ENCODE peak calls at places on chromosomes 7 and 10, in eight cellular contexts. One of them, this sample, is unnamed.

GRCh38 chr10:62653254-62653653 is 151.3 kb upstream of the ADO start:
- DNase-seq in left ventricle myocardium inferior: no peak
- DNase-seq in lower lobe of right lung: no peak
- DNase-seq in fibroblast of the aortic adventitia: no peak
- DNase-seq in SK-N-SH: no peak
- DNase-seq in AG09309: no peak
- DNase-seq in upper lobe of right lung: no peak
- DNase-seq in AG04450: no peak
- DNase-seq in this sample: no peak

GRCh38 chr7:13963925-13964324 is 25.5 kb downstream of the ETV1 start:
- DNase-seq in lower lobe of right lung: no peak
- DNase-seq in AG04450: no peak
- DNase-seq in upper lobe of right lung: no peak
- DNase-seq in left ventricle myocardium inferior: no peak
- DNase-seq in fibroblast of the aortic adventitia: no peak
- DNase-seq in AG09309: no peak
- DNase-seq in SK-N-SH: no peak
- DNase-seq in this sample: no peak

GRCh38 chr10:95540514-95541052 is 20.6 kb downstream of the SORBS1 start:
- DNase-seq in upper lobe of right lung: no peak
- DNase-seq in left ventricle myocardium inferior: no peak
- DNase-seq in lower lobe of right lung: no peak
- DNase-seq in fibroblast of the aortic adventitia: no peak
- DNase-seq in AG09309: no peak
- DNase-seq in SK-N-SH: no peak
- DNase-seq in AG04450: no peak
- DNase-seq in this sample: no peak

GRCh38 chr10:44934416-44935200 is 23.5 kb downstream of the TMEM72 start:
- DNase-seq in SK-N-SH: no peak
- DNase-seq in AG04450: no peak
- DNase-seq in lower lobe of right lung: no peak
- DNase-seq in left ventricle myocardium inferior: no peak
- DNase-seq in fibroblast of the aortic adventitia: no peak
- DNase-seq in upper lobe of right lung: no peak
- DNase-seq in AG09309: no peak
- DNase-seq in this sample: no peak

GRCh38 chr10:83764681-83765080 is 374.6 kb upstream of the GHITM start:
- DNase-seq in fibroblast of the aortic adventitia: no peak
- DNase-seq in lower lobe of right lung: no peak
- DNase-seq in AG04450: no peak
- DNase-seq in left ventricle myocardium inferior: no peak
- DNase-seq in AG09309: peak; percentile 20
- DNase-seq in upper lobe of right lung: no peak
- DNase-seq in SK-N-SH: no peak
- DNase-seq in this sample: peak; percentile 27

GRCh38 chr7:130945411-130945811 is 211.4 kb upstream of the KLF14 start:
- DNase-seq in upper lobe of right lung: no peak
- DNase-seq in AG09309: no peak
- DNase-seq in fibroblast of the aortic adventitia: no peak
- DNase-seq in left ventricle myocardium inferior: no peak
- DNase-seq in lower lobe of right lung: no peak
- DNase-seq in AG04450: no peak
- DNase-seq in SK-N-SH: no peak
- DNase-seq in this sample: no peak

GRCh38 chr7:150974468-150975391 is 3.4 kb downstream of the KCNH2 start:
- DNase-seq in lower lobe of right lung: no peak
- DNase-seq in AG09309: no peak
- DNase-seq in upper lobe of right lung: peak; percentile 77
- DNase-seq in left ventricle myocardium inferior: peak; percentile 71
- DNase-seq in AG04450: no peak
- DNase-seq in fibroblast of the aortic adventitia: no peak
- DNase-seq in SK-N-SH: peak; percentile 82
- DNase-seq in this sample: no peak

GRCh38 chr10:12041766-12042408 is 722 bp downstream of the UPF2 start:
- DNase-seq in AG04450: no peak
- DNase-seq in left ventricle myocardium inferior: no peak
- DNase-seq in lower lobe of right lung: no peak
- DNase-seq in AG09309: no peak
- DNase-seq in upper lobe of right lung: no peak
- DNase-seq in SK-N-SH: no peak
- DNase-seq in fibroblast of the aortic adventitia: peak; percentile 19
- DNase-seq in this sample: peak; percentile 39

GRCh38 chr7:96075510-96076349 is 246.2 kb downstream of the SLC25A13 start:
- DNase-seq in lower lobe of right lung: peak; percentile 60
- DNase-seq in fibroblast of the aortic adventitia: peak; percentile 67
- DNase-seq in upper lobe of right lung: peak; percentile 73
- DNase-seq in AG09309: no peak
- DNase-seq in SK-N-SH: peak; percentile 91
- DNase-seq in AG04450: peak; percentile 27
- DNase-seq in left ventricle myocardium inferior: peak; percentile 53
- DNase-seq in this sample: peak; percentile 56

GRCh38 chr10:92690211-92691041 is 671 bp downstream of the HHEX start:
- DNase-seq in lower lobe of right lung: peak; percentile 84
- DNase-seq in AG09309: no peak
- DNase-seq in AG04450: no peak
- DNase-seq in SK-N-SH: peak; percentile 59
- DNase-seq in left ventricle myocardium inferior: peak; percentile 52
- DNase-seq in upper lobe of right lung: peak; percentile 87
- DNase-seq in fibroblast of the aortic adventitia: peak; percentile 52
- DNase-seq in this sample: peak; percentile 62

GRCh38 chr10:132700168-132701098 is 85.5 kb downstream of the NKX6-2 start:
- DNase-seq in lower lobe of right lung: peak; percentile 43
- DNase-seq in AG09309: no peak
- DNase-seq in upper lobe of right lung: peak; percentile 46
- DNase-seq in SK-N-SH: no peak
- DNase-seq in AG04450: no peak
- DNase-seq in left ventricle myocardium inferior: peak; percentile 14
- DNase-seq in fibroblast of the aortic adventitia: peak; percentile 51
- DNase-seq in this sample: no peak

GRCh38 chr7:45219801-45220200 is 62.2 kb downstream of the RAMP3 start:
- DNase-seq in SK-N-SH: peak; percentile 49
- DNase-seq in AG04450: no peak
- DNase-seq in AG09309: no peak
- DNase-seq in left ventricle myocardium inferior: no peak
- DNase-seq in fibroblast of the aortic adventitia: no peak
- DNase-seq in upper lobe of right lung: no peak
- DNase-seq in lower lobe of right lung: no peak
- DNase-seq in this sample: no peak

GRCh38 chr10:72276421-72277339 is 3.0 kb downstream of the DDIT4 start:
- DNase-seq in lower lobe of right lung: no peak
- DNase-seq in AG09309: no peak
- DNase-seq in fibroblast of the aortic adventitia: peak; percentile 86
- DNase-seq in upper lobe of right lung: no peak
- DNase-seq in SK-N-SH: no peak
- DNase-seq in left ventricle myocardium inferior: no peak
- DNase-seq in AG04450: no peak
- DNase-seq in this sample: peak; percentile 80

GRCh38 chr7:43071604-43072003 is 40.8 kb upstream of the HECW1 start:
- DNase-seq in upper lobe of right lung: no peak
- DNase-seq in left ventricle myocardium inferior: no peak
- DNase-seq in lower lobe of right lung: no peak
- DNase-seq in fibroblast of the aortic adventitia: peak; percentile 2
- DNase-seq in SK-N-SH: peak; percentile 19
- DNase-seq in AG09309: no peak
- DNase-seq in AG04450: no peak
- DNase-seq in this sample: peak; percentile 9

GRCh38 chr7:100706672-100707311 is 871 bp downstream of the POP7 start:
- DNase-seq in left ventricle myocardium inferior: no peak
- DNase-seq in SK-N-SH: peak; percentile 58
- DNase-seq in lower lobe of right lung: peak; percentile 56
- DNase-seq in upper lobe of right lung: no peak
- DNase-seq in AG09309: no peak
- DNase-seq in AG04450: no peak
- DNase-seq in fibroblast of the aortic adventitia: no peak
- DNase-seq in this sample: no peak

GRCh38 chr7:93245525-93246432 is 13.6 kb downstream of the VPS50 start:
- DNase-seq in upper lobe of right lung: no peak
- DNase-seq in left ventricle myocardium inferior: no peak
- DNase-seq in SK-N-SH: peak; percentile 27
- DNase-seq in AG04450: peak; percentile 10
- DNase-seq in lower lobe of right lung: no peak
- DNase-seq in AG09309: peak; percentile 10
- DNase-seq in fibroblast of the aortic adventitia: peak; percentile 69
- DNase-seq in this sample: peak; percentile 36
- TF ChIP-seq CTCF in upper lobe of right lung: peak; percentile 66
- TF ChIP-seq CTCF in left ventricle myocardium inferior: peak; percentile 74
- TF ChIP-seq CTCF in SK-N-SH: peak; percentile 90
- TF ChIP-seq CTCF in AG04450: peak; percentile 49
- TF ChIP-seq CTCF in lower lobe of right lung: peak; percentile 61
- TF ChIP-seq CTCF in AG09309: peak; percentile 32
- TF ChIP-seq CTCF in fibroblast of the aortic adventitia: peak; percentile 47
- TF ChIP-seq CTCF in this sample: peak; percentile 46

DNA sequence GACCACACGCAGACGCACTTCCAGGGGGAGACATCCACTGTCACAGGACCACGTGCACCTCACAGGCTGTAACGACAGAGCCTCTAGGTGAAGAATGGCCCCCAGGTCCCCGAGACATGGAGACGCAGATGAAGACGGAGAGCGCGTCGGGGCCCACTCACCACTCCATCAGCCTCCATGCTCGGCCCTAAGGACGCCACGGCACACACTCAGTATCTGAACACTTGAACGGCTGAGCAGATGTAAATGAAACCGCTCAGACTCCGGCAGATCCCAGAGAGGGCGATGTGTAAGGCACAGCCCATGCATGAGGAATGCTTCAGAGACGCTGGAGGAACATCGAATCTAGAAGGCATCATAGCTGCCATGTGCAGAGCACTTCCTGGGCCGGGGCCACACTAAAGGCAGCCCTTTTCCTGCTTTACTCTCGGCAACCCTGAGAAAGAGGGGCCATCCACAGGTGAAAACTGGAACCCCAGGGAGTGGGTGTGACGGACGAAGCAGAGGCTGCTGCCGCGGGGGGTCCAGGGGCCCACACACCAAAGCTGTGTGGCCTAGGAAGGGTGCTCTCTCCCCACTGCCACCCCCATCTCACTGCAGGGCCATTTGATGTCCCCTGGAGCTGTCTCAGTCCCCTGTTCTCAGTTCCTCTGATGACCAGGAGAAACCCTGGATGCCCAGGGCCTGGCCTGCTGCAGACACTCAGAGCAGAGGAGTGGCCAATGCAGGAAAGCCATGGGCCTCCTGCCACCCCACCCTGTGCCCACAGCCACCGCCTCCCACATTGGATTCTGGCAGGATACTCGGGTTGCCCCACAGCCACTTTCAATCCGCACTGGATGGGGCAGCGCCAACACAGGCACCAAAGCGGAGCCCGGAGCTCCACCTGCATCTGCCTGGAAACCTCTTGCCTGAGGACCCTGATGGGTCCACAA is 253.8 kb downstream of the MAD1L1 start:
- DNase-seq in upper lobe of right lung: peak; percentile 36
- DNase-seq in left ventricle myocardium inferior: no peak
- DNase-seq in fibroblast of the aortic adventitia: no peak
- DNase-seq in AG09309: no peak
- DNase-seq in lower lobe of right lung: peak; percentile 35
- DNase-seq in SK-N-SH: no peak
- DNase-seq in AG04450: no peak
- DNase-seq in this sample: no peak
- H3K4me3 ChIP-seq in upper lobe of right lung: no peak overlapping the region
- H3K4me3 ChIP-seq in left ventricle myocardium inferior: no peak overlapping the region
- H3K4me3 ChIP-seq in fibroblast of the aortic adventitia: no peak overlapping the region
- H3K4me3 ChIP-seq in AG09309: no peak overlapping the region
- H3K4me3 ChIP-seq in lower lobe of right lung: no peak overlapping the region
- H3K4me3 ChIP-seq in SK-N-SH: no peak overlapping the region
- H3K4me3 ChIP-seq in AG04450: no peak overlapping the region
- H3K4me3 ChIP-seq in this sample: no peak overlapping the region

GRCh38 chr7:2071133-2071832 is 161.5 kb downstream of the MAD1L1 start:
- DNase-seq in AG09309: no peak
- DNase-seq in fibroblast of the aortic adventitia: no peak
- DNase-seq in SK-N-SH: no peak
- DNase-seq in AG04450: no peak
- DNase-seq in lower lobe of right lung: no peak
- DNase-seq in left ventricle myocardium inferior: no peak
- DNase-seq in upper lobe of right lung: no peak
- DNase-seq in this sample: no peak

GRCh38 chr7:2066251-2066919 is 166.4 kb downstream of the MAD1L1 start:
- DNase-seq in AG09309: no peak
- DNase-seq in AG04450: no peak
- DNase-seq in left ventricle myocardium inferior: no peak
- DNase-seq in SK-N-SH: peak; percentile 96
- DNase-seq in upper lobe of right lung: no peak
- DNase-seq in lower lobe of right lung: no peak
- DNase-seq in fibroblast of the aortic adventitia: no peak
- DNase-seq in this sample: no peak

GRCh38 chr7:2069472-2069860 is 163.3 kb downstream of the MAD1L1 start:
- DNase-seq in left ventricle myocardium inferior: no peak
- DNase-seq in AG04450: no peak
- DNase-seq in upper lobe of right lung: no peak
- DNase-seq in lower lobe of right lung: no peak
- DNase-seq in AG09309: no peak
- DNase-seq in fibroblast of the aortic adventitia: no peak
- DNase-seq in SK-N-SH: no peak
- DNase-seq in this sample: no peak

GRCh38 chr7:2070151-2070763 is 162.5 kb downstream of the MAD1L1 start:
- DNase-seq in upper lobe of right lung: no peak
- DNase-seq in lower lobe of right lung: no peak
- DNase-seq in left ventricle myocardium inferior: no peak
- DNase-seq in AG04450: no peak
- DNase-seq in SK-N-SH: no peak
- DNase-seq in fibroblast of the aortic adventitia: no peak
- DNase-seq in AG09309: no peak
- DNase-seq in this sample: no peak

DNA sequence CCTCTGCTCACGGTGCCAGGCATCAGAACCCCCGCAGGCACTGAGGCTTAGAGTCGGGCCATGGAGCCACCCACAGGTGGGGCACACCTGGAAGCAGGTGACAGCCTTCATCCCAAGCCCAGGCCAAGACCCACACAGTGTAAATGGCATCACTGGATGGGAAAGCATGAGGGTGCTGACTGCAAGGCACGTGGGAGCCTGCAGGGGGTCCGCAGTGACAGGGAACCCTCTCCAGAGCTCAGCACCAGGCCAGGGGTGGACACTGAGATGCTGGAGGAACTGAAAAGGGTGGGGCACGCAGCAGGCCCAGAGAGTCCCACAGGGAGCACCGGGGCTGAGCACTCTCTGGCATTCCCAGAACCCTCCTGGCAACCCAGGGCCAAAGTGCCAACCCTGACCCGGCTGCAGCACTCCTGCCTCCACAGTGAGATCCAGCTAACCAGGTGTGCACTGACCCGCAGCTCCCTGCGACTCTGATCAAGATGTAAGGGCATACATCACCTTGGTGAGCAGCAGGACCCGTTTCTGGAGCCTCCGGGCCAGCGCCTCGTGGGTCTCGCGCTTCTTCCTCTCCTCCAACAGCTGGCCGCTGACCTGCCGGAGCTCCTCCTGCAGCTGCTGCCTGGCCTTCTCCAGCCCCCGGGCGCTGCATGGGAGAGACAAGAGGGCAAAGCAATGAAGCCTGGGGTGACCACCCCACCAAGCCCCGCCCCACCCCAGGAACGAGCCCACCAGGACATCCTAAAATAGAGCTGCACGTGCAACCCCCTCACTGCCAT is 163.9 kb downstream of the MAD1L1 start:
- DNase-seq in SK-N-SH: peak; percentile 72
- DNase-seq in AG09309: no peak
- DNase-seq in upper lobe of right lung: no peak
- DNase-seq in left ventricle myocardium inferior: no peak
- DNase-seq in lower lobe of right lung: no peak
- DNase-seq in fibroblast of the aortic adventitia: no peak
- DNase-seq in AG04450: no peak
- DNase-seq in this sample: no peak
- TF ChIP-seq CTCF in SK-N-SH: peak; percentile 15
- TF ChIP-seq CTCF in AG09309: no peak
- TF ChIP-seq CTCF in upper lobe of right lung: no peak
- TF ChIP-seq CTCF in left ventricle myocardium inferior: no peak
- TF ChIP-seq CTCF in lower lobe of right lung: no peak
- TF ChIP-seq CTCF in fibroblast of the aortic adventitia: no peak
- TF ChIP-seq CTCF in AG04450: no peak
- TF ChIP-seq CTCF in this sample: no peak

GRCh38 chr10:43748560-43748959 is 99.9 kb upstream of the ZNF32 start:
- DNase-seq in AG09309: no peak
- DNase-seq in SK-N-SH: no peak
- DNase-seq in left ventricle myocardium inferior: no peak
- DNase-seq in lower lobe of right lung: no peak
- DNase-seq in AG04450: no peak
- DNase-seq in fibroblast of the aortic adventitia: no peak
- DNase-seq in upper lobe of right lung: no peak
- DNase-seq in this sample: no peak
- H3K4me3 ChIP-seq in AG09309: no peak overlapping the region
- H3K4me3 ChIP-seq in SK-N-SH: no peak overlapping the region
- H3K4me3 ChIP-seq in left ventricle myocardium inferior: no peak overlapping the region
- H3K4me3 ChIP-seq in lower lobe of right lung: no peak overlapping the region
- H3K4me3 ChIP-seq in AG04450: no peak overlapping the region
- H3K4me3 ChIP-seq in fibroblast of the aortic adventitia: no peak overlapping the region
- H3K4me3 ChIP-seq in upper lobe of right lung: no peak overlapping the region
- H3K4me3 ChIP-seq in this sample: no peak overlapping the region